ENCODE peak calls at places on chromosomes 3 and 15, in six cellular contexts. C, E, L, X, K and N are unnamed samples.

GRCh38 chr3:134822065-134822464 is 27.0 kb downstream of the EPHB1 start:
- DNase-seq in L (no peak), K (no peak), C (no peak), E (no peak), X (no peak), N (no peak)

GRCh38 chr3:126535636-126536035 is 11.7 kb downstream of the CHST13 start:
- DNase-seq in C (no peak), L (no peak), K (no peak), X (no peak), E (no peak), N (no peak)

GRCh38 chr15:70078578-70079417 is 18.9 kb downstream of the TLE3 start:
- DNase-seq in E (no peak), C (no peak), L (no peak), K (no peak), X (no peak), N (no peak)

GRCh38 chr3:146187334-146187950 is 26.5 kb upstream of the PLOD2 start:
- DNase-seq in C (no peak), E (peak; percentile 10), K (peak; percentile 18), L (peak; percentile 67), X (no peak), N (no peak)

GRCh38 chr15:101538996-101539395 is 49.5 kb upstream of the PCSK6 start:
- DNase-seq in K (no peak), C (no peak), E (no peak), L (no peak), X (peak; percentile 83), N (no peak)

GRCh38 chr3:160837394-160837975 is 81.5 kb downstream of the PPM1L start:
- DNase-seq in X (no peak), K (no peak), C (no peak), L (no peak), E (no peak), N (peak; percentile 21)

GRCh38 chr15:25333049-25333448 is 105.8 kb downstream of the UBE3A start:
- DNase-seq in C (no peak), L (no peak), E (no peak), K (no peak), X (no peak), N (no peak)

GRCh38 chr15:42584031-42584765 is 8.8 kb downstream of the STARD9 start:
- DNase-seq in C (no peak), E (no peak), X (no peak), K (no peak), L (no peak), N (no peak)

GRCh38 chr3:28139967-28140634 is 101.3 kb upstream of the CMC1 start:
- DNase-seq in C (no peak), L (peak; percentile 67), K (no peak), X (no peak), E (no peak), N (no peak)

GRCh38 chr15:35769656-35770055 is 223.7 kb upstream of the DPH6 start:
- DNase-seq in C (no peak), K (no peak), L (no peak), X (no peak), E (no peak), N (no peak)

GRCh38 chr3:29511701-29512100 is 230.8 kb downstream of the RBMS3 start:
- DNase-seq in C (no peak), E (no peak), X (no peak), L (no peak), K (no peak), N (no peak)

GRCh38 chr3:29513236-29513635 is 232.4 kb downstream of the RBMS3 start:
- DNase-seq in L (peak; percentile 75), C (no peak), X (no peak), K (peak; percentile 43), E (no peak), N (no peak)

GRCh38 chr3:29514912-29515311 is 234.0 kb downstream of the RBMS3 start:
- DNase-seq in C (no peak), K (no peak), E (no peak), X (no peak), L (no peak), N (no peak)

GRCh38 chr3:29514170-29514569 is 233.3 kb downstream of the RBMS3 start:
- DNase-seq in L (peak; percentile 87), X (no peak), K (no peak), E (no peak), C (no peak), N (no peak)

DNA sequence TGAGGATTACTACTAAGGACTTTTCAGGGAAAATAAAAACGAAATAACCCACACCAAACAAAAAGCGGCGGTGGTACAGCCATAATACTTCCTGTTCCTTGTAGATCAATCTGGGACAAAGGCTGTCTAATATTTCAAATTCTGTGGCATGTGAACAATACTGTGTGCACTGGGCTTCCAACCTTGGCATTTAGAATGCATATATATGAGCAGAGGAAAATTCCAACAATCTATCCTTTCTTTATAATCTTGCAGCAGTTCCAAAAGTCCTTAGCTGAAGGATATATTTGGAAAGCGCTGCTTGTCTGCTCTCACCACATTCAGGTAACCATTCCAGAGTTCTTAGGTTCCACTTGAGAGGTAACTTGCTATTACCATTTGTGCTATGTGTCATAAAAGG is 231.7 kb downstream of the RBMS3 start:
- DNase-seq in E (no peak), X (no peak), L (no peak), K (no peak), C (no peak), N (no peak)
- H3K4me3 ChIP-seq in E (no peak overlapping the region), X (no peak overlapping the region), L (no peak overlapping the region), K (no peak overlapping the region), C (no peak overlapping the region), N (no peak overlapping the region)

GRCh38 chr3:2898591-2899353 is 211.4 kb downstream of the IL5RA start:
- DNase-seq in C (no peak), X (no peak), L (no peak), E (no peak), K (no peak), N (no peak)
- H3K4me3 ChIP-seq in C (no peak overlapping the region), X (no peak overlapping the region), L (no peak overlapping the region), E (no peak overlapping the region), K (no peak overlapping the region), N (no peak overlapping the region)

GRCh38 chr3:38597502-38598060 is 51.9 kb downstream of the SCN5A start:
- DNase-seq in C (no peak), L (no peak), K (no peak), E (no peak), X (no peak), N (no peak)

GRCh38 chr3:38599886-38600285 is 49.6 kb downstream of the SCN5A start:
- DNase-seq in E (no peak), K (no peak), L (no peak), C (no peak), X (no peak), N (no peak)

GRCh38 chr3:38598791-38599190 is 50.7 kb downstream of the SCN5A start:
- DNase-seq in K (no peak), E (no peak), L (no peak), C (no peak), X (no peak), N (no peak)

GRCh38 chr3:38590521-38590920 is 59.0 kb downstream of the SCN5A start:
- DNase-seq in E (no peak), L (no peak), C (no peak), K (no peak), X (peak; percentile 78), N (no peak)

GRCh38 chr3:38595393-38595792 is 54.1 kb downstream of the SCN5A start:
- DNase-seq in C (no peak), K (no peak), L (no peak), X (no peak), E (no peak), N (no peak)
- H3K4me3 ChIP-seq in C (no peak overlapping the region), K (no peak overlapping the region), L (no peak overlapping the region), X (no peak overlapping the region), E (no peak overlapping the region), N (no peak overlapping the region)

GRCh38 chr15:65759441-65759840 is 32.7 kb downstream of the DENND4A start:
- DNase-seq in C (no peak), X (no peak), E (no peak), L (no peak), K (no peak), N (no peak)

GRCh38 chr15:65758242-65758641 is 33.9 kb downstream of the DENND4A start:
- DNase-seq in E (no peak), X (no peak), C (no peak), K (no peak), L (no peak), N (no peak)

GRCh38 chr15:65762399-65762798 is 29.7 kb downstream of the DENND4A start:
- DNase-seq in L (no peak), X (no peak), C (no peak), K (no peak), E (no peak), N (no peak)

GRCh38 chr15:65762914-65763787 is 28.9 kb downstream of the DENND4A start:
- DNase-seq in C (no peak), K (no peak), L (no peak), X (no peak), E (no peak), N (no peak)

GRCh38 chr15:65761210-65761926 is 30.7 kb downstream of the DENND4A start:
- DNase-seq in E (no peak), X (no peak), L (no peak), C (no peak), K (no peak), N (no peak)
- H3K4me3 ChIP-seq in E (no peak overlapping the region), X (no peak overlapping the region), L (no peak overlapping the region), C (no peak overlapping the region), K (no peak overlapping the region), N (no peak overlapping the region)

DNA sequence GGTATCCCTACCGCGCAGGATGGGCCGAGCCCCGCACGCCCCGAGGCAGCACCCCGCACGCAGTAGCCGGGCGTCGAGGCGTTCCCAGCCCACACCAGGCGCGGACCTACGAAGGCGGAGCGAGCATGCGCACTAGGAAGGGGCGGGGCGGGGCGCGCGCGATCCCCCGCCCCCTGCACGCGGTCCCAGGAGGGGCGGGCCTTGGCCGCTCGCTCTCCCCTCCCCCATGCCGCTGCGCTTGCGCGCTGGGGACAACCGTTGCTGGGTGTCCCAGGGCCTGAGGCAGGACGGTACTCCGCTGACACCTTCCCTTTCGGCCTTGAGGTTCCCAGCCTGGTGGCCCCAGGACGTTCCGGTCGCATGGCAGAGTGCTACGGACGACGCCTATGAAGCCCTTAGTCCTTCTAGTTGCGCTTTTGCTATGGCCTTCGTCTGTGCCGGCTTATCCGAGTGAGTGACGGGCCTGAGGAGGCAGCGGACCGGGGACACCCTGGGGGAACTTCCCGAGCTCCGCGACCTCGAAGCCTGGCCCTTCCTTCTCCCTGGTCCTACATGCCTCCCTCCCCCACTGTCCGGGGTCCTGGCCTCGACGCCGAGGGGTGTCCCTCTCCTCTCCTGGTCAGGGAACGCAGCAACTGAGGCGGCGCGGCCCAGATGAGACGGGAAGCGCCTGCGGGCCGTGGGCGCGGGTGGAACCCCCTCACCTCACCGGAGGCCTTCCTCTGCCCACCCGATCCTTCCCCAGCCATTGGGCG is at the start of gene SPESP1:
- DNase-seq in C (no peak), E (peak; percentile 81), L (peak; percentile 43), K (peak; percentile 38), X (no peak), N (no peak)
- H3K4me3 ChIP-seq in C (peak within 1 kb of the TSS; percentile 43), E (peak within 1 kb of the TSS; percentile 75), L (peak within 1 kb of the TSS; percentile 62), K (peak within 1 kb of the TSS; percentile 31), X (peak within 1 kb of the TSS; percentile 61), N (no peak within 1 kb of the TSS)